ENCODE peak calls at places on chromosomes 5 and 9, in six cellular contexts. X is K562, U is SK-N-SH, C is A549, K is H1, P is HepG2. J is an unnamed sample.

GRCh38 chr9:129595323-129595741 is 25.6 kb downstream of the C9orf50 start:
- DNase-seq in X (no peak), C (no peak), P (no peak), U (no peak), K (no peak), J (no peak)

GRCh38 chr9:129026442-129027223 is 1.5 kb downstream of the SH3GLB2 start:
- DNase-seq in X (no peak), P (peak), C (no peak), K (no peak), U (peak), J (no peak)

GRCh38 chr9:124754289-124754688 is 16.8 kb downstream of the NR6A1 start:
- DNase-seq in C (peak), X (peak), P (no peak), U (peak), K (no peak), J (no peak)

GRCh38 chr9:19133549-19134345 is 6.5 kb upstream of the PLIN2 start:
- DNase-seq in U (no peak), C (no peak), P (no peak), K (no peak), X (no peak), J (no peak)

GRCh38 chr5:11387382-11387781 is 516.9 kb downstream of the CTNND2 start:
- DNase-seq in K (no peak), X (no peak), P (no peak), U (no peak), C (no peak), J (no peak)

GRCh38 chr5:148209151-148209550 is 6.3 kb downstream of the SPINK6 start:
- DNase-seq in K (no peak), U (no peak), P (peak), X (no peak), C (no peak), J (no peak)

GRCh38 chr5:12636209-12636608 is 732.0 kb upstream of the CTNND2 start:
- DNase-seq in X (no peak), C (no peak), K (no peak), U (no peak), P (no peak), J (no peak)

GRCh38 chr9:98271479-98271878 is 16.0 kb upstream of the TBC1D2 start:
- DNase-seq in K (no peak), U (no peak), X (peak), C (no peak), P (no peak), J (no peak)

GRCh38 chr9:114852050-114852594 is 46.3 kb upstream of the TNFSF15 start:
- DNase-seq in P (no peak), K (no peak), C (no peak), X (no peak), U (no peak), J (no peak)

GRCh38 chr9:97419315-97419867 is 7.5 kb downstream of the TDRD7 start:
- DNase-seq in P (peak), U (no peak), K (no peak), X (no peak), C (no peak), J (no peak)

GRCh38 chr5:142684508-142685031 is 1.3 kb downstream of the FGF1 start:
- DNase-seq in K (peak), P (no peak), X (no peak), U (no peak), C (no peak), J (no peak)

GRCh38 chr9:107425110-107426025 is 64.2 kb downstream of the KLF4 start:
- DNase-seq in P (peak), X (peak), C (peak), U (peak), K (peak), J (no peak)

GRCh38 chr9:123710299-123710698 is 219.6 kb downstream of the DENND1A start:
- DNase-seq in K (no peak), P (no peak), X (no peak), U (no peak), C (peak), J (no peak)

GRCh38 chr9:29078063-29078660 is 1504.9 kb upstream of the C9orf72 start:
- DNase-seq in K (no peak), U (no peak), P (no peak), C (peak), X (no peak), J (no peak)

GRCh38 chr9:114028646-114029045 is 49.5 kb downstream of the AMBP start:
- DNase-seq in C (no peak), K (no peak), P (no peak), X (no peak), U (no peak), J (no peak)

GRCh38 chr5:113378081-113378480 is 56.7 kb downstream of the TSSK1B start:
- DNase-seq in K (no peak), C (no peak), P (no peak), X (no peak), U (no peak), J (no peak)

GRCh38 chr9:74653437-74654080 is 156.4 kb downstream of the RORB start:
- DNase-seq in K (no peak), C (no peak), P (no peak), X (no peak), U (no peak), J (no peak)

GRCh38 chr5:121757753-121758152 is 93.9 kb upstream of the FTMT start:
- DNase-seq in K (no peak), U (no peak), P (no peak), C (no peak), X (no peak), J (no peak)

GRCh38 chr5:87243161-87243877 is 24.4 kb upstream of the RASA1 start:
- DNase-seq in P (peak), C (peak), X (no peak), U (no peak), K (no peak), J (no peak)

GRCh38 chr5:15702102-15702501 is 202.1 kb downstream of the FBXL7 start:
- DNase-seq in K (no peak), C (peak), X (no peak), U (no peak), P (peak), J (no peak)

GRCh38 chr5:145941677-145942130 is 5.3 kb downstream of the SH3RF2 start:
- DNase-seq in C (no peak), X (no peak), K (no peak), U (no peak), P (no peak), J (no peak)

GRCh38 chr5:77138981-77139380 is 51.9 kb upstream of the ZBED3 start:
- DNase-seq in K (no peak), U (peak), X (no peak), C (no peak), P (no peak), J (no peak)

GRCh38 chr5:179610109-179610902 is 13.2 kb downstream of the HNRNPH1 start:
- DNase-seq in K (no peak), P (no peak), C (no peak), X (no peak), U (no peak), J (no peak)

GRCh38 chr5:88269222-88269771 is 652 bp upstream of the TMEM161B start:
- DNase-seq in K (no peak), P (peak), X (peak), C (no peak), U (peak), J (peak)

GRCh38 chr5:159819671-159820411 is 96.4 kb upstream of the ADRA1B start:
- DNase-seq in U (no peak), P (no peak), K (no peak), X (no peak), C (peak), J (no peak)

GRCh38 chr9:75941066-75941465 is 50.6 kb downstream of the PCSK5 start:
- DNase-seq in P (no peak), X (no peak), C (no peak), U (no peak), K (no peak), J (no peak)

DNA sequence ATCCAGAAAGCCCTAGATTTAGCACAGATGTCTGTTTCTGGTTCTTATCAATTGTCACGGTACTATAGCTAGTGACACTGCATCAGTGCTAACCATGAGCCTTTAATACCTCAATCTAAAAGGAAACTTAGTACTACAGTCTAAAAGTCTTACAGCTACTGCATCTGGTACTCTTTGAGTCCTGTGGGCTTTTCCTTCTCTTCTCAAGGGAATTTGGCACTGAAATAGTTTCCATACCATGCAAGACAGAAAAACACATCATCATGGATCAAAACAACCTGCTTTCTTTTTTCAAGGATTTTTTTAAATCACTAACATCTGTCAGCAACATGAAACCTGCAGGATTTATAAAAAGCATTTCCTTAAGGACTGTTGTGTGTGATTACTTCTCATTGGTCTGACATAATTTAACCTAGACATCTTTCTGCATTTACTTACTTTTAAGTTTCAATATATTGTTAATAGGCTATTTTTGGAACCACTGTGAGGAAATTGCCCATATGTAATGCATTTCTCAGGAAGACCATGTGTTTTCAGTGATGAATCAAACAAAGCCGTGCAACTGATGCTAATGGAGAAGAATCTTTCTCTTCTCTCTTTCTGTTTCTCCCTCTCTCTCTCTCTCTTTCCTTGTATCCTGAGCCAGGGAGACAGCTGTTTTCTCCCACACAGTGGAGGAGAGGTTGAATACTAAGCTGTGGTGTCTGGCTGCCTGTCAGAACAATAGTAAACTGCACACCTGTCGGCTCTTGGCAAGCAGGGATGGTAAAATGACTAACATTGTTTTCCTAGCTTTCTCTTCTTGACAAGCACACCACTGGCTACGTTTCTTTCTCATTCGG is 273.4 kb downstream of the CSNK1G3 start:
- DNase-seq in K (no peak), C (no peak), X (no peak), P (no peak), U (peak), J (no peak)
- TF ChIP-seq CHD2 in K (no peak), C (no peak), X (no peak), P (no peak), U (no peak), J (no peak)

DNA sequence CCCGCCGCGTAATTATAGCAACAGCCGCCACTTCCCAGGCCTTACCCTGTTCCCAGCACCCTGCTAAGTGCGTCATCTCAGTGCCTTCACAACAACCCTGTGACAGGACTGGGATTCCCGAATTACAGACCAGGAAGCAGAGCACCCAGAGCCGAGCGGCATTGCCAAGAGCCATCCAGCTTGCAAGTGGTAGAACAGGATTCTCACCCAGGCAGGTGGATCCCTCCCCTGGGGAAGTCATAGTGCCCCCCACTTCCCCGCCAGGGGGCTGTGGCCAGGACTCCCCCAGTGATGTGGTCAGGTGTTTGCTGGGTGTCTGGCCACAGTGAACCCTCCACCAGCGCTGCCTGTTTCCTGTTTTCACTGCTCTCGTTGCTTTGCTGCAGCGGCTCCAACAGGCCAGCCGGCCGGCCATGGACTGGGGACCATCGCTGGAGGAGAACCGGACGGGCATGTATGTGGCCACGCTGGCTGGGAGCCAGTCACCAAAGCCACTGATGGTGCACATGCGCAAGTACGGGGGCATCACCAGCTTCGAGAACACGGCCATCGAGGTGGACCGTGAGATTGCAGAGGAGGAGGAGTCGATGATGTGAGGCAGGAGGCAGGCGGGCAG is 19.3 kb downstream of the SLC6A7 start:
- DNase-seq in K (no peak), C (peak), X (no peak), P (no peak), U (no peak), J (no peak)
- TF ChIP-seq CHD2 in K (no peak), C (no peak), X (no peak), P (no peak), U (no peak), J (no peak)

GRCh38 chr5:171757853-171758535 is 27.6 kb upstream of the SMIM23 start:
- DNase-seq in C (peak), X (no peak), P (peak), K (no peak), U (no peak), J (no peak)

GRCh38 chr5:171762841-171763408 is 22.7 kb upstream of the SMIM23 start:
- DNase-seq in X (no peak), C (no peak), P (no peak), K (no peak), U (no peak), J (no peak)

GRCh38 chr5:171764265-171764664 is 21.4 kb upstream of the SMIM23 start:
- DNase-seq in K (no peak), X (no peak), C (no peak), P (no peak), U (no peak), J (no peak)

GRCh38 chr5:171759777-171760176 is 25.8 kb upstream of the SMIM23 start:
- DNase-seq in C (no peak), U (no peak), P (no peak), X (no peak), K (no peak), J (no peak)

DNA sequence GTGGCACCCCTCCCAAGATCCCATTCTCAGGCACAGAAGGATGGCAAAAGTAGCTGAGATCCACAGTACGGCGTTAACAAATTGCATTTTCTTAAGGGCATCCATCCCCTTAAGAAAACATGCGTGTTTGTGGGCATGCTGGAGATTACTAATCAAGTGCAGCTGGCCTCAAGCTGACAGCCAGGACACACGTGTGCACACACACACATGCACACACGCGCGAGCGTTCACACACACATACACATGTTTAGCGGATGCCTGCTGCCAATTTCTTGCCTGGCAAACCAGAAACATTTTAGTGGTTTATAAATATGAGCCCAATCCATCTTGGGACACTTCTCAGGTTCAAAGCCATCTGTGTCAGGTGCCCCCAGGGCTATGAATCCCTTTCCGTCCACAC is 23.6 kb upstream of the SMIM23 start:
- DNase-seq in P (no peak), C (no peak), X (no peak), U (no peak), K (no peak), J (no peak)
- TF ChIP-seq CHD2 in P (no peak), C (no peak), X (no peak), U (no peak), K (no peak), J (no peak)

GRCh38 chr5:98772415-98773213 is 849 bp upstream of the RGMB start:
- DNase-seq in P (peak), X (no peak), U (peak), K (peak), C (peak), J (no peak)
- TF ChIP-seq CHD2 in P (no peak), X (no peak), U (no peak), K (no peak), C (no peak), J (no peak)

DNA sequence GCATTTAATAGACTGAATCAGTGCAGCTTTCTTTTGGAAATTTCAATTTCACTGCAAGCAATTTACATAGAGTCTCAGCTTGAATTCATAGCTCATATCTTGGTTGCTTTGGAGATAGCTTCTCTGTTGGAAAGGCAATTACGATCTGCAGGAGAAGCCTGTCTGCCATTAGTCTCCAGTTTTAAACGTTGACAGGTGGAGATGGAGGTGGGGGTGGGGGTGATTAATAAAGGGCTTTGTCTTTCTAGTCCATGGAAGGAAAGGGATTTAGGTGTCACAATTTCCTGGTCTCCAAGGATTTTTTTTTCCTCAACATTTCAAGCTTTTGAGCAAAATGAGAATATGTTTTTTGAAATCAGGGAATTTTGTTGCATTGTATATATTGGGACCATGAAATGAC is 184.8 kb downstream of the CARTPT start:
- DNase-seq in C (no peak), X (no peak), U (no peak), P (no peak), K (no peak), J (no peak)
- TF ChIP-seq CHD2 in C (no peak), X (no peak), U (no peak), P (no peak), K (no peak), J (no peak)

GRCh38 chr9:36576866-36577265 is 4.2 kb downstream of the MELK start:
- DNase-seq in K (no peak), P (no peak), U (no peak), C (no peak), X (no peak), J (no peak)
- TF ChIP-seq CHD2 in K (no peak), P (no peak), U (no peak), C (no peak), X (no peak), J (no peak)

J was measured in GM12878.